ENCODE peak calls at places on chromosomes 11 and 22, in four cellular contexts. Z, O, V and G are unnamed samples.

GRCh38 chr11:85869776-85870175 is 14.6 kb downstream of the CCDC83 start:
- DNase-seq in Z (no peak), O (no peak), V (no peak), G (no peak)

GRCh38 chr22:37563153-37564081 is 3.1 kb downstream of the CDC42EP1 start:
- DNase-seq in Z (no peak), O (peak), V (no peak), G (no peak)

GRCh38 chr11:118530180-118530682 is 761 bp upstream of the TMEM25 start:
- DNase-seq in Z (no peak), O (peak), V (no peak), G (no peak)

GRCh38 chr11:116697011-116697410 is 75.8 kb downstream of the BUD13 start:
- DNase-seq in Z (peak), O (no peak), V (peak), G (no peak)

GRCh38 chr22:40392618-40393017 is 22.2 kb downstream of the SGSM3 start:
- DNase-seq in Z (no peak), O (no peak), V (no peak), G (no peak)

GRCh38 chr11:116694017-116694725 is 78.6 kb downstream of the BUD13 start:
- DNase-seq in Z (peak), O (no peak), V (no peak), G (no peak)

GRCh38 chr11:119907934-119908760 is 179.1 kb upstream of the NECTIN1 start:
- DNase-seq in Z (no peak), O (peak), V (peak), G (no peak)

GRCh38 chr22:46122511-46122971 is 27.8 kb upstream of the PPARA start:
- DNase-seq in Z (no peak), O (no peak), V (peak), G (no peak)

GRCh38 chr11:8354622-8355417 is 91.1 kb upstream of the LMO1 start:
- DNase-seq in Z (no peak), O (no peak), V (peak), G (no peak)

GRCh38 chr11:111336582-111337256 is 38.4 kb downstream of the POU2AF3 start:
- DNase-seq in Z (no peak), O (no peak), V (no peak), G (no peak)

GRCh38 chr11:111336062-111336461 is 37.7 kb downstream of the POU2AF3 start:
- DNase-seq in Z (no peak), O (no peak), V (no peak), G (no peak)

GRCh38 chr11:111335596-111335995 is 37.2 kb downstream of the POU2AF3 start:
- DNase-seq in Z (no peak), O (peak), V (no peak), G (no peak)

GRCh38 chr11:111335124-111335535 is 36.8 kb downstream of the POU2AF3 start:
- DNase-seq in Z (no peak), O (no peak), V (no peak), G (no peak)

GRCh38 chr11:111334495-111335123 is 36.3 kb downstream of the POU2AF3 start:
- DNase-seq in Z (no peak), O (peak), V (no peak), G (no peak)
- TF ChIP-seq POLR2AphosphoS5 in Z (no peak), O (peak), V (no peak), G (no peak)

DNA sequence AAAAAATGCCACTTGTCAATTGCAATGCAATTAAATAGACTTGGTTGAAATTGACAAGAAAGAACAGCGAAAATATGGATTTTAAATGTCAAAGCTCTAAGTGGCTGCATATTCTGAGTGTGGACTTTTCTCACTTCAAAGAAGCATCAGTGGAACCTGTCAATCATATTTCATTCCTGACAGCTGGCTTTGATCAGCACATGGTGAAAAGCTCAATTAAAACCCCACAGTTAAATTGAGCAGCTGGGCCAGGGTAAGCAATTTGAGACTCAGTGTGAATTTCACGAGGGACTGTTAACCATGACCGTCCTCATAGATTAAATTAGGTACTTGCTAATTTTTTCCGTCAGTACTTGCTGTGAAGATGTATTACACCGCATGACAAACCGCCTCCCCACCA is 11.1 kb upstream of the OR10D3 start:
- DNase-seq in Z (no peak), O (no peak), V (no peak), G (no peak)
- TF ChIP-seq POLR2AphosphoS5 in Z (no peak), O (no peak), V (no peak), G (no peak)

GRCh38 chr11:68900835-68901381 is 2.7 kb downstream of the MRPL21 start:
- DNase-seq in Z (no peak), O (no peak), V (no peak), G (no peak)
- TF ChIP-seq POLR2AphosphoS5 in Z (no peak), O (no peak), V (no peak), G (no peak)

GRCh38 chr11:129023968-129024676 is 81.5 kb upstream of the TP53AIP1 start:
- DNase-seq in Z (no peak), O (peak), V (no peak), G (no peak)
- TF ChIP-seq POLR2AphosphoS5 in Z (no peak), O (peak), V (no peak), G (no peak)

GRCh38 chr11:1834132-1834610 is 619 bp upstream of the SYT8 start:
- DNase-seq in Z (no peak), O (peak), V (peak), G (no peak)
- TF ChIP-seq POLR2AphosphoS5 in Z (peak), O (peak), V (no peak), G (no peak)

GRCh38 chr11:96576383-96576782 is 186.6 kb downstream of the JRKL start:
- DNase-seq in Z (no peak), O (no peak), V (no peak), G (no peak)

GRCh38 chr11:96578379-96578778 is 188.6 kb downstream of the JRKL start:
- DNase-seq in Z (no peak), O (no peak), V (no peak), G (no peak)

GRCh38 chr11:96579642-96580041 is 189.8 kb downstream of the JRKL start:
- DNase-seq in Z (no peak), O (no peak), V (no peak), G (no peak)
- TF ChIP-seq POLR2AphosphoS5 in Z (no peak), O (no peak), V (no peak), G (no peak)

GRCh38 chr22:29030618-29031235 is 30.9 kb downstream of the C22orf31 start:
- DNase-seq in Z (no peak), O (peak), V (peak), G (no peak)
- TF ChIP-seq POLR2AphosphoS5 in Z (no peak), O (peak), V (peak), G (no peak)

DNA sequence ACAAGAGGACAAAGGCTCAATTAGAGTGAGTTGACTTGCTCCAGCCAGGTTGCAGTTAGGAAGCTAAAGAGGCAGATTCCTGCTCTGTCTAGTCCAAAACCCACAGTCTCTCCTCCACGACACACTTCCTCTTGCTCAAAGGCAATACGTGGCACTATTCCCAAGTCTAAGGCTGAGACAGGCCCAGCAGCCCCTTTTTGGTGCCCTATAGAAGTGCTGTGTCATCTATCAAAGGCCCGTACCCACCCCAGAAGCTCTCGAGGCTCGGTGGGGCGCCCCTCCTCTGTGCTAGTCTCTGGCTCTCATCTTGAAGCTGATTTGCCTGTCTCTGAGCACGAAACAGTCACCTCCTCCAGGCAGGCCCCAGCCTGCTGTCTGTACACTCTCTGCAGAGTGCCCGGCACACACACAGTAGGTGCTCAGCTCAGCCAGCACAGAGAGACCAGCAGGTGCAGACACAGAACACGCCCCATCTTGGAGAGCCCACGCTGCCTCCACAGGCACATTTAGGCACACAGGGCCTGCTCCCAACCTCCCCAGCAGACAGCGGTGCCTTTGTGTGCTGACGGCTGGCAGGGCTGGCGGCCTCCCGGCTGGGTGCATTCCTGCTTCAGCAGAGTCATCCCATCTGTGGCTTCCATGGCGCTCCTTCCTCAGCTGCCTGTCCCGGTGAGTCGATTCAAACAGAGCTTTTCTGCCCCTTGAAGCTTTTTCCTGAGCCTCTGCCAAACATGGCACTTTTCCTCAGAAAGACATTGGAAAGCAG is 52.7 kb downstream of the MYH9 start:
- DNase-seq in Z (no peak), O (peak), V (peak), G (no peak)
- TF ChIP-seq POLR2AphosphoS5 in Z (peak), O (no peak), V (peak), G (no peak)

DNA sequence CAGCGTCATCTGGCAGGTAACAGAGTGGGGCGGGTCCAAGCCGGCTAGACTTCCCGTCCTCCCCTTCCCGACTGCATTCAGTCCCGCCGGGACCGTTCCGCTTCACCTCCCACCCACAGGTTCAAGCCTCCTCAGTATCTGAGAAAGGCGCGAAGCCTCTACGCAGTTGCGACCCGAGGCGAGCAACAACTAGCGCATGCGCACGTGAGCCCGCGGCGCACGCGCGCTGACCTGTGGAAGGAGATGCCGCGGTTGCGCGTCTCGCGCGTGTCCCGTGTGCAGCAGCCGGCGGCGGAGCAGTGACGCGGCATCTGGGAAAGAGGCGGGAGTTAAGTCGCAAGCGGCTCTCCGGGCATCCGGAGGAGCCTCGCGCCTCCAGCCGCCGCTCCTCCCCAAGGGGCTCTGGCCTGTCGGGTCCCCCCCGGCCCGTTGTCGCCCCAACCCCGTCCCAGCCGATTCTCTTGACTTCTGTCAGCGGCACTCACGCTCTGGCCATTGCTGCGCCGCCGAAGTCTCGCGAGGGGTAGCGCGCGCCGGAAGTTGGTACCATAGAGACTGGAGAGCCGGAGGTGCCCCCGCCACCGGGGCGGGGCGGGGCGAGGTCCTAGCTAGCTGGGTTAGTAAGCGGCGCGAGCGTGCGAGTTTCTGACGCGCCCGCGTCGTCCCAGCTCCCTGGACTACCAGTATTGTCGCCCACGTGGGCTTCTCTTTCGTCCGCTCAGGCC is at the start of gene THAP7:
- DNase-seq in Z (peak), O (peak), V (peak), G (peak)
- TF ChIP-seq POLR2AphosphoS5 in Z (peak), O (peak), V (peak), G (peak)